ENCODE peak calls at places on chromosomes 2 and 18, in seven cellular contexts. D is choroid plexus epithelial cell, I is Right ventricle myocardium superior, U is NCI-H1105, Z is iris pigment epithelial cell, Q is sciatic nerve, X is GM18507. L is an unnamed sample.

GRCh38 chr2:113807634-113808196 is 51.3 kb upstream of the SLC35F5 start:
- DNase-seq in X (no peak), Z (no peak), I (no peak), U (no peak), D (no peak), Q (no peak), L (no peak)

GRCh38 chr2:146701183-146701582 is 1143.6 kb upstream of the ACVR2A start:
- DNase-seq in X (no peak), I (no peak), Q (no peak), D (peak; percentile 13), U (no peak), Z (peak; percentile 40), L (no peak)

GRCh38 chr2:117557626-117558025 is 256.9 kb upstream of the DDX18 start:
- DNase-seq in Q (no peak), U (no peak), I (no peak), Z (no peak), D (no peak), X (no peak), L (no peak)

GRCh38 chr18:8615397-8616025 is 6.3 kb downstream of the RAB12 start:
- DNase-seq in D (peak; percentile 89), I (no peak), U (no peak), X (no peak), Z (peak; percentile 91), Q (no peak), L (no peak)

GRCh38 chr18:67551146-67551545 is 34.6 kb upstream of the DSEL start:
- DNase-seq in I (no peak), Z (no peak), Q (no peak), D (no peak), X (no peak), U (no peak), L (no peak)

GRCh38 chr2:219497495-219498279 is 1.0 kb upstream of the GMPPA start:
- DNase-seq in U (no peak), D (peak; percentile 84), X (no peak), Z (peak; percentile 92), Q (peak; percentile 91), I (peak; percentile 97), L (peak; percentile 57)

GRCh38 chr2:64586883-64587481 is 62.9 kb downstream of the AFTPH start:
- DNase-seq in D (peak; percentile 77), X (no peak), U (no peak), I (no peak), Q (no peak), Z (peak; percentile 67), L (no peak)

GRCh38 chr2:240636563-240637115 is 11.4 kb downstream of the GPR35 start:
- DNase-seq in Z (no peak), Q (no peak), U (no peak), D (no peak), X (no peak), I (no peak), L (peak; percentile 9)

GRCh38 chr2:241503776-241504392 is 4.5 kb downstream of the STK25 start:
- DNase-seq in Z (no peak), D (no peak), Q (no peak), U (no peak), X (no peak), I (no peak), L (no peak)

GRCh38 chr18:59265246-59266018 is 7.8 kb downstream of the RAX start:
- DNase-seq in I (no peak), X (no peak), U (no peak), Q (no peak), Z (no peak), D (no peak), L (no peak)

GRCh38 chr2:100054426-100054825 is 88.0 kb downstream of the AFF3 start:
- DNase-seq in Z (no peak), X (no peak), D (no peak), Q (no peak), I (no peak), U (no peak), L (no peak)

GRCh38 chr2:74205586-74205985 is 7.2 kb downstream of the MTHFD2 start:
- DNase-seq in I (no peak), X (no peak), Q (no peak), U (no peak), Z (peak; percentile 11), D (no peak), L (no peak)

GRCh38 chr2:49770919-49771318 is 616.6 kb upstream of the FSHR start:
- DNase-seq in I (peak; percentile 46), D (no peak), Q (no peak), Z (peak; percentile 6), X (no peak), U (no peak), L (no peak)

GRCh38 chr18:48910972-48911545 is 39.7 kb downstream of the SMAD7 start:
- DNase-seq in X (no peak), Z (no peak), I (no peak), Q (no peak), D (no peak), U (no peak), L (no peak)

GRCh38 chr2:39061280-39061679 is 59.6 kb downstream of the SOS1 start:
- DNase-seq in I (no peak), D (no peak), U (no peak), X (no peak), Z (no peak), Q (no peak), L (no peak)

GRCh38 chr2:197828464-197829135 is 24.2 kb downstream of the PLCL1 start:
- DNase-seq in U (no peak), Z (no peak), I (no peak), D (no peak), X (no peak), Q (no peak), L (no peak)

GRCh38 chr2:170300993-170301392 is 123.0 kb downstream of the MYO3B start:
- DNase-seq in Q (no peak), Z (no peak), U (no peak), D (no peak), X (no peak), I (no peak), L (no peak)

GRCh38 chr18:10927290-10927979 is 221.9 kb downstream of the PIEZO2 start:
- DNase-seq in I (no peak), D (peak; percentile 86), Z (peak; percentile 88), X (no peak), U (no peak), Q (no peak), L (no peak)

GRCh38 chr2:142868281-142868762 is 9.1 kb upstream of the KYNU start:
- DNase-seq in Z (no peak), D (no peak), U (no peak), X (no peak), I (peak; percentile 75), Q (peak; percentile 68), L (no peak)

GRCh38 chr18:9719421-9719981 is 11.4 kb downstream of the RAB31 start:
- DNase-seq in X (no peak), Z (peak; percentile 84), D (peak; percentile 85), U (no peak), Q (no peak), I (no peak), L (no peak)

GRCh38 chr2:9693138-9693520 is 62.3 kb upstream of the YWHAQ start:
- DNase-seq in Q (no peak), X (no peak), D (peak; percentile 30), U (no peak), I (peak; percentile 73), Z (peak; percentile 20), L (no peak)

L was measured in GM12892.